ENCODE peak calls at places on chromosomes 4 and X, in four cellular contexts. One of them, this sample, is unnamed.
A peak's percentile ranks its signal among the peaks of the same experiment; 100 is the strongest.

GRCh38 chr4:154004859-154005520 is 216.1 kb upstream of the SFRP2 start:
- DNase-seq in activated CD4-positive, CD25-positive, alpha-beta regulatory T cell treated with anti-CD3 and anti-CD28 coated beads, Interleukin-2, amount 50 U/mL, for 72 hours: no peak
- DNase-seq in hippocampal formation: no peak
- DNase-seq in foreskin melanocyte: no peak
- DNase-seq in this sample: no peak

GRCh38 chr4:180261346-180261745 is 1981.9 kb upstream of the TENM3 start:
- DNase-seq in activated CD4-positive, CD25-positive, alpha-beta regulatory T cell treated with anti-CD3 and anti-CD28 coated beads, Interleukin-2, amount 50 U/mL, for 72 hours: no peak
- DNase-seq in hippocampal formation: no peak
- DNase-seq in foreskin melanocyte: no peak
- DNase-seq in this sample: no peak

GRCh38 chrX:18702362-18703195 is 4.9 kb upstream of the PPEF1 start:
- DNase-seq in activated CD4-positive, CD25-positive, alpha-beta regulatory T cell treated with anti-CD3 and anti-CD28 coated beads, Interleukin-2, amount 50 U/mL, for 72 hours: no peak
- DNase-seq in hippocampal formation: no peak
- DNase-seq in foreskin melanocyte: no peak
- DNase-seq in this sample: no peak

GRCh38 chrX:109952985-109953905 is 49.7 kb upstream of the TMEM164 start:
- DNase-seq in activated CD4-positive, CD25-positive, alpha-beta regulatory T cell treated with anti-CD3 and anti-CD28 coated beads, Interleukin-2, amount 50 U/mL, for 72 hours: no peak
- DNase-seq in hippocampal formation: no peak
- DNase-seq in foreskin melanocyte: no peak
- DNase-seq in this sample: no peak

GRCh38 chrX:119539872-119540271 is 25.3 kb downstream of the STEEP1 start:
- DNase-seq in activated CD4-positive, CD25-positive, alpha-beta regulatory T cell treated with anti-CD3 and anti-CD28 coated beads, Interleukin-2, amount 50 U/mL, for 72 hours: no peak
- DNase-seq in hippocampal formation: no peak
- DNase-seq in foreskin melanocyte: no peak
- DNase-seq in this sample: peak; percentile 13

GRCh38 chr4:10529256-10529890 is 72.1 kb upstream of the ZNF518B start:
- DNase-seq in activated CD4-positive, CD25-positive, alpha-beta regulatory T cell treated with anti-CD3 and anti-CD28 coated beads, Interleukin-2, amount 50 U/mL, for 72 hours: no peak
- DNase-seq in hippocampal formation: no peak
- DNase-seq in foreskin melanocyte: peak; percentile 44
- DNase-seq in this sample: no peak

GRCh38 chrX:9604908-9605306 is 140.0 kb downstream of the TBL1X start:
- DNase-seq in activated CD4-positive, CD25-positive, alpha-beta regulatory T cell treated with anti-CD3 and anti-CD28 coated beads, Interleukin-2, amount 50 U/mL, for 72 hours: no peak
- DNase-seq in hippocampal formation: no peak
- DNase-seq in foreskin melanocyte: no peak
- DNase-seq in this sample: no peak

GRCh38 chrX:121733514-121733913 is 686.1 kb downstream of the GLUD2 start:
- DNase-seq in activated CD4-positive, CD25-positive, alpha-beta regulatory T cell treated with anti-CD3 and anti-CD28 coated beads, Interleukin-2, amount 50 U/mL, for 72 hours: no peak
- DNase-seq in hippocampal formation: no peak
- DNase-seq in foreskin melanocyte: no peak
- DNase-seq in this sample: no peak

GRCh38 chrX:12979630-12980015 is 4.7 kb downstream of the TMSB4X start:
- DNase-seq in activated CD4-positive, CD25-positive, alpha-beta regulatory T cell treated with anti-CD3 and anti-CD28 coated beads, Interleukin-2, amount 50 U/mL, for 72 hours: no peak
- DNase-seq in hippocampal formation: no peak
- DNase-seq in foreskin melanocyte: no peak
- DNase-seq in this sample: no peak

GRCh38 chr4:111854494-111855087 is 290.7 kb upstream of the FAM241A start:
- DNase-seq in activated CD4-positive, CD25-positive, alpha-beta regulatory T cell treated with anti-CD3 and anti-CD28 coated beads, Interleukin-2, amount 50 U/mL, for 72 hours: no peak
- DNase-seq in hippocampal formation: peak; percentile 67
- DNase-seq in foreskin melanocyte: peak; percentile 42
- DNase-seq in this sample: no peak

GRCh38 chrX:115576676-115577075 is 15.7 kb downstream of the PLS3 start:
- DNase-seq in activated CD4-positive, CD25-positive, alpha-beta regulatory T cell treated with anti-CD3 and anti-CD28 coated beads, Interleukin-2, amount 50 U/mL, for 72 hours: no peak
- DNase-seq in hippocampal formation: no peak
- DNase-seq in foreskin melanocyte: no peak
- DNase-seq in this sample: no peak

GRCh38 chr4:150578745-150579470 is 3.0 kb upstream of the MAB21L2 start:
- DNase-seq in activated CD4-positive, CD25-positive, alpha-beta regulatory T cell treated with anti-CD3 and anti-CD28 coated beads, Interleukin-2, amount 50 U/mL, for 72 hours: no peak
- DNase-seq in hippocampal formation: no peak
- DNase-seq in foreskin melanocyte: no peak
- DNase-seq in this sample: peak; percentile 43

GRCh38 chrX:68193234-68193633 is 240.1 kb downstream of the OPHN1 start:
- DNase-seq in activated CD4-positive, CD25-positive, alpha-beta regulatory T cell treated with anti-CD3 and anti-CD28 coated beads, Interleukin-2, amount 50 U/mL, for 72 hours: no peak
- DNase-seq in hippocampal formation: no peak
- DNase-seq in foreskin melanocyte: no peak
- DNase-seq in this sample: no peak

GRCh38 chrX:134821370-134821769 is 163.1 kb upstream of the PLAC1 start:
- DNase-seq in activated CD4-positive, CD25-positive, alpha-beta regulatory T cell treated with anti-CD3 and anti-CD28 coated beads, Interleukin-2, amount 50 U/mL, for 72 hours: no peak
- DNase-seq in hippocampal formation: no peak
- DNase-seq in foreskin melanocyte: no peak
- DNase-seq in this sample: no peak

GRCh38 chr4:14317351-14317750 is 684.9 kb upstream of the CPEB2 start:
- DNase-seq in activated CD4-positive, CD25-positive, alpha-beta regulatory T cell treated with anti-CD3 and anti-CD28 coated beads, Interleukin-2, amount 50 U/mL, for 72 hours: no peak
- DNase-seq in hippocampal formation: no peak
- DNase-seq in foreskin melanocyte: no peak
- DNase-seq in this sample: no peak

GRCh38 chrX:57294961-57295360 is 8.5 kb downstream of the FAAH2 start:
- DNase-seq in activated CD4-positive, CD25-positive, alpha-beta regulatory T cell treated with anti-CD3 and anti-CD28 coated beads, Interleukin-2, amount 50 U/mL, for 72 hours: no peak
- DNase-seq in hippocampal formation: no peak
- DNase-seq in foreskin melanocyte: no peak
- DNase-seq in this sample: no peak

This sample was measured in glutamatergic neuron.